ENCODE peak calls at places on chromosome 6, in five cellular contexts. Q is prostate gland, U is heart left ventricle, J is hepatocyte, H is uterus. Y is an unnamed sample. For H3K4me1, the result is how much of the 10 kb centered on the place peaks cover.

GRCh38 chr6:10801224-10801848 is 37.0 kb downstream of the MAK start:
- DNase-seq in U (peak), J (peak), Q (peak), H (peak), Y (peak)

GRCh38 chr6:93550551-93551276 is 131.4 kb upstream of the EPHA7 start:
- DNase-seq in Q (no peak), U (no peak), J (no peak), H (no peak), Y (no peak)

GRCh38 chr6:102309700-102310099 is 916.2 kb downstream of the GRIK2 start:
- DNase-seq in U (no peak), Q (no peak), H (no peak), J (no peak), Y (no peak)

GRCh38 chr6:37547564-37548061 is 47.9 kb upstream of the CCDC167 start:
- DNase-seq in H (no peak), U (no peak), Q (peak), J (peak), Y (no peak)

GRCh38 chr6:78867020-78867369 is 356 bp upstream of the IRAK1BP1 start:
- DNase-seq in Q (no peak), J (no peak), U (no peak), H (no peak), Y (no peak)

GRCh38 chr6:138957484-138957883 is 30.6 kb downstream of the REPS1 start:
- DNase-seq in U (no peak), H (no peak), Q (no peak), J (peak), Y (no peak)

GRCh38 chr6:104995989-104996617 is 39.2 kb downstream of the LIN28B start:
- DNase-seq in Q (peak), H (no peak), J (peak), U (no peak), Y (peak)

GRCh38 chr6:28710466-28711191 is 184.9 kb downstream of the GPX5 start:
- DNase-seq in J (peak), H (no peak), Q (no peak), U (no peak), Y (no peak)

GRCh38 chr6:157484181-157484580 is 103.2 kb downstream of the ZDHHC14 start:
- DNase-seq in Q (no peak), J (no peak), U (no peak), H (no peak), Y (no peak)

GRCh38 chr6:63814459-63814858 is 178.9 kb downstream of the PHF3 start:
- DNase-seq in J (no peak), H (no peak), Q (no peak), U (no peak), Y (no peak)
- TF ChIP-seq CTCF in J (no peak), H (no peak), Q (no peak), U (no peak), Y (no peak)

DNA sequence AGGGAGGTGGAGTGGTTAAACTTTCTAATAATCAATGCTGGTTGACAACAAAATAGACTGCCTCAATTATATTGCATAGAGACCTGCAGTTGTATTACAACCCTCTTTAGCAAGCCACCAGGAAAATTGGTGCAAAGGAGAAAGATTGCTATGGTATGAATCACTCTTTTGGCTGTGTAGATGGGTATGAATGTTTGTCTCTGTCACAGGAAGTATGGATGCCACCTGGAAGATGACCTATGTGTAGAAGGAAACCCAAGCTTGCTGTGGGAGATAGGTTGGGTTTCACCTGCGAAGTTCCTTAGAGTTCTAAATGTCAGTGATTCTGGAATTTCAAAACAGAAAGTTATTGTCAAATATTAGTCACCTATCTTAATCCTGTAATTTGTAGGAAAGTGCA is 134.6 kb downstream of the SOBP start:
- DNase-seq in J (no peak), Q (no peak), U (no peak), H (no peak), Y (no peak)
- H3K4me1 ChIP-seq in J (under half), Q (under half), U (under half), H (under half), Y (under half)

DNA sequence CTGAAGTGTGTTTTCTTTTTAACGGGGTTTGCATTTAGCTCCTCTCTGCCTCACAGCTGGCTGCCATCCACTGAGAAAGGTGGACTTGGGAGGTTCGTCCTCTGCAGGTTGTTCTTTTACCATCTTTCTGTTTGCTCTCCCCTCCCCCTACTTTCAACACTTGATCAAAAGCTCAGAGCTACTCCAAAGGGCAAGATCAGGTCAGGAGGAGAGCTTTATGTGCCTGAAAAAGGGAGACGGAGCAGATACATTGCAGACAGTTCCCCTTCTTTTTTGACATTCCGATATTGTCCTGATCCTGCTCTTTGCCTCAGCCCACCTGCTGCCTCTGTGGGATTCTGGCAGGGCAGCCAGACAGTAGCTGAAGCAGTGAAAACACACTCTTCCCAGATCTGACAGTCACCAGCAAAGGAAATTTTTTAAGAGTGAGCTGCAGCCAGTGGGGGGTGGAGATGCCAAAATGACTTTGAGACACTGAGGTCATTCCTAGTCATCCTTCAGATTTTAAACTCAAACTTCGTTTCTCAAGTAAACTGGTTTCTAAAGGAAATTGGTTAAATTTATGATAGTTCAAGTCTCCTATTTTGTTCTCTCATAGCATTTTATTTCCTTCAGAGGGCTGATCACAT is 26.5 kb downstream of the SMLR1 start:
- DNase-seq in U (no peak), Q (no peak), H (no peak), J (peak), Y (peak)
- TF ChIP-seq CTCF in U (no peak), Q (no peak), H (no peak), J (no peak), Y (no peak)

GRCh38 chr6:46850781-46851180 is 57.6 kb downstream of the MEP1A start:
- DNase-seq in J (no peak), Q (no peak), H (no peak), U (no peak), Y (no peak)

GRCh38 chr6:46849361-46849690 is 56.1 kb downstream of the MEP1A start:
- DNase-seq in Q (no peak), U (no peak), J (no peak), H (no peak), Y (no peak)

GRCh38 chr6:46848684-46849360 is 55.6 kb downstream of the MEP1A start:
- DNase-seq in H (peak), J (peak), Q (peak), U (peak), Y (peak)

DNA sequence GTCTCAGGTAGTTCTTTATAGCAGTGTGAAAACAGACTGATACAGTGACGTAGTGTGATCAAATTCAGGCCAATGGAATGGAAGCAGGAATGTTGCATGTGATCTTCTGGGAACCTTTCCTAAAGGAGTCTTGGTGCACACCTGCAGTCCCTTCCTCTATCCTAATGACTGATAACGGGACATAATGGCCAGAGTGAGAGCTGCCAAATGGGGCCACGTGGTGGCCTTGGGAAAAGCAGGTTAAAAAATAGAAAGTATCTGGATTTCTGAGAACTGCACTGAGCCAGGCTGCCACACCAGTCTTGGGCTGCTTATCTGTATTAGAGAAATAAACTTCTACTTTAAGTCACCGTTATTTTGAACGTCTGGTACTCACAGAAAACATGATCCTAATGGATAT is 51.9 kb downstream of the MEP1A start:
- DNase-seq in U (no peak), J (no peak), H (no peak), Q (no peak), Y (no peak)
- H3K4me1 ChIP-seq in U (under half), J (under half), H (under half), Q (under half), Y (under half)

GRCh38 chr6:6724319-6725119 is 136.0 kb downstream of the LY86 start:
- DNase-seq in J (peak), U (peak), H (peak), Q (peak), Y (peak)
- TF ChIP-seq CTCF in J (peak), U (peak), H (peak), Q (peak), Y (peak)

GRCh38 chr6:6005467-6006427 is 978 bp downstream of the NRN1 start:
- DNase-seq in J (no peak), U (no peak), Q (no peak), H (no peak), Y (no peak)

GRCh38 chr6:6007311-6008113 is 787 bp upstream of the NRN1 start:
- DNase-seq in U (no peak), Q (no peak), J (no peak), H (no peak), Y (peak)

GRCh38 chr6:6008114-6008647 is 1.5 kb upstream of the NRN1 start:
- DNase-seq in J (no peak), U (no peak), H (no peak), Q (no peak), Y (no peak)

GRCh38 chr6:6008648-6009421 is 2.1 kb upstream of the NRN1 start:
- DNase-seq in H (peak), J (peak), U (peak), Q (no peak), Y (peak)

GRCh38 chr6:6006428-6007310 is at the start of gene NRN1:
- DNase-seq in Q (no peak), U (no peak), J (no peak), H (no peak), Y (no peak)
- H3K4me1 ChIP-seq in Q (under half), U (under half), J (under half), H (under half), Y (under half)

DNA sequence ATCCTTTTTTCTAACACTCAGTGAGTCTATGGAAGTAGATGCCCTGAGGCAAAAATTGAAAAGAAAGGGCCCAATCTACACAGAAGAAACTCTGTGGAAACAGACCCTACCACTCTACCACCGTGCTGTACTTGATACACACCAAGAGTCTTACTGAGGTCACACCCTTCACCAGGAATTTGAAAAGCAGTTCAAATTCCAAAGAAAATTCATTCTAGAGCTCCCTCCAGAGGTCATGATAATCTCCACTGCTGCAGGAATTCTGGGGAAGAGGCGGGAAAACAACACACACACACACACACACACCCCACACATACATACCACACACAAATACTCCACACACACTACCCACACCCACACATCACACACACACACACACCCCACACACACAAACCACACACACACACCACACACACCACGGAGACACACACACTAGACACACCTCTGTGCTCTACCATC is 336.8 kb downstream of the HDGFL1 start:
- DNase-seq in J (peak), Q (no peak), H (no peak), U (no peak), Y (no peak)
- TF ChIP-seq CTCF in J (peak), Q (no peak), H (peak), U (peak), Y (peak)

DNA sequence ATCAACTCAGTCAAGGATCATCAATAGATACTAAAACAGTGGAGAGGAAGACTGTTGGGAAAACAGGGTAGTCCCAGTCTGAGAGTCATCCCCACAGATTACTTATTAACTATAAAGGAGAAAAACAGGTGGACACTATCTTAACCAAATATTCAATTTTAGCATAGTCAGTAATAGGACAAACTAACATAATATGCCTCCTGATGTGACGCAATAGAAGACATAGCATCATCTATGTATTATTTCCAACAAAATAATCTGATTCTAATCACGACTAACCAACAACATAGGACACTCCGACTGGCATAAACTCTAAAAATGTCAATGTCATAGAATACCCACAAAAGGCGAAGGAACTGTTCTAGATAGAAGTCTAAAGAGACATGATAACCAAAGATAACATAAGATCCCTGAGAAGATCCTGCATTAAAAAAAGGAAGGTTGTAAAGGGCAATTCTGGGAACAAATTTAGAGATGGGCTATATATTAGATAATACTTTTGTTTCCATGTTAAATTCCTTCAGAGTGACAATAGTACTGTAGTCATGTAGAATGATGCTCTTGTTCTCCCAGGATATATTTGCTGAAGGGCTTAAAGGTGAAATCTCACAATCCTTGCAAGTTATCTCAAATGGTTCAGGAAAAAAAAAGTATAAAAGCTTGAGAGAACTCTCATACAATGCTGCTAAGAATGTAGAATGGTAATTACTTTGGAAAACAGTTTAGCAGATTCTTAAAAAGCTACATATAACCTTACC is 28.9 kb downstream of the ILRUN start:
- DNase-seq in Q (no peak), U (no peak), H (no peak), J (no peak), Y (no peak)
- H3K4me1 ChIP-seq in Q (under half), U (under half), H (under half), J (under half), Y (half or more)

DNA sequence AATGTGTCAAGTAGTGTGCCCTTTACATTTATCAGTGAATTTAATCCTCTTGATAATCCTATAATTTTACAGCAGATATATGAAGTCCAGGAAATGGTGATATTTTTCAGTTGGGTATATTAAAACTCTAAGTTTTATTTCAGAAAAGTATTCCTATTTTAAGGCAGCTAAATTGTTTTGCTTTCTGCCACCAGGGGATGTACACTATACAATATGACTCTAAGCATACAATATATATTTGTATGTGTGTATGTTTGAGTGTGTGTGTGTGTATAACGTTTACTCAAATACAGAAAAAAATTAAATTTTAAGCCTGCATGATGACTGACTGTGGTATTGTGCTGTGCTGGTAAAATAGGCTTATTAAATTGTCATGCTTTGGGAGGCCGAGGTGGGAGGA is 102.0 kb upstream of the RUNX2 start:
- DNase-seq in U (no peak), H (no peak), Q (no peak), J (no peak), Y (no peak)
- TF ChIP-seq CTCF in U (no peak), H (no peak), Q (no peak), J (no peak), Y (peak)

Y was measured in Caco-2.